ENCODE peak calls at places on chromosome 11, in four cellular contexts. One of them, this sample, is unnamed.

GRCh38 chr11:121721961-121722360 is 269.2 kb upstream of the SORL1-AS1 start:
- DNase-seq in CD8-positive, alpha-beta memory T cell: no peak
- DNase-seq in activated naive CD4-positive, alpha-beta T cell: no peak
- DNase-seq in Caco-2: no peak
- DNase-seq in this sample: no peak

GRCh38 chr11:121109916-121110656 is 9.0 kb downstream of the TECTA start:
- DNase-seq in CD8-positive, alpha-beta memory T cell: no peak
- DNase-seq in activated naive CD4-positive, alpha-beta T cell: no peak
- DNase-seq in Caco-2: no peak
- DNase-seq in this sample: no peak

GRCh38 chr11:84227970-84228369 is 941.8 kb upstream of the CCDC90B start:
- DNase-seq in CD8-positive, alpha-beta memory T cell: no peak
- DNase-seq in activated naive CD4-positive, alpha-beta T cell: no peak
- DNase-seq in Caco-2: no peak
- DNase-seq in this sample: no peak

GRCh38 chr11:36478700-36479329 is 31.3 kb downstream of the TRAF6 start:
- DNase-seq in CD8-positive, alpha-beta memory T cell: no peak
- DNase-seq in activated naive CD4-positive, alpha-beta T cell: no peak
- DNase-seq in Caco-2: no peak
- DNase-seq in this sample: peak

GRCh38 chr11:74011360-74012071 is 2.6 kb upstream of the UCP3 start:
- DNase-seq in CD8-positive, alpha-beta memory T cell: peak
- DNase-seq in activated naive CD4-positive, alpha-beta T cell: no peak
- DNase-seq in Caco-2: peak
- DNase-seq in this sample: no peak

GRCh38 chr11:56251954-56252353 is at the start of gene OR5T3:
- DNase-seq in CD8-positive, alpha-beta memory T cell: no peak
- DNase-seq in activated naive CD4-positive, alpha-beta T cell: no peak
- DNase-seq in Caco-2: no peak
- DNase-seq in this sample: no peak

GRCh38 chr11:19466314-19466713 is 225.6 kb upstream of the E2F8 start:
- DNase-seq in CD8-positive, alpha-beta memory T cell: no peak
- DNase-seq in activated naive CD4-positive, alpha-beta T cell: no peak
- DNase-seq in Caco-2: no peak
- DNase-seq in this sample: no peak

GRCh38 chr11:135004495-135004894 is 592.5 kb upstream of the B3GAT1 start:
- DNase-seq in CD8-positive, alpha-beta memory T cell: no peak
- DNase-seq in activated naive CD4-positive, alpha-beta T cell: no peak
- DNase-seq in Caco-2: no peak
- DNase-seq in this sample: no peak

GRCh38 chr11:77303328-77303727 is 1.8 kb upstream of the GDPD4 start:
- DNase-seq in CD8-positive, alpha-beta memory T cell: no peak
- DNase-seq in activated naive CD4-positive, alpha-beta T cell: no peak
- DNase-seq in Caco-2: no peak
- DNase-seq in this sample: no peak

GRCh38 chr11:818396-819128 is at the start of gene PNPLA2:
- DNase-seq in CD8-positive, alpha-beta memory T cell: no peak
- DNase-seq in activated naive CD4-positive, alpha-beta T cell: no peak
- DNase-seq in Caco-2: peak
- DNase-seq in this sample: no peak

GRCh38 chr11:64971421-64972233 is at the start of gene MAJIN:
- DNase-seq in CD8-positive, alpha-beta memory T cell: peak
- DNase-seq in activated naive CD4-positive, alpha-beta T cell: peak
- DNase-seq in Caco-2: no peak
- DNase-seq in this sample: no peak

GRCh38 chr11:112279901-112280267 is 19.2 kb upstream of the PLET1 start:
- DNase-seq in CD8-positive, alpha-beta memory T cell: peak
- DNase-seq in activated naive CD4-positive, alpha-beta T cell: peak
- DNase-seq in Caco-2: peak
- DNase-seq in this sample: peak

GRCh38 chr11:127815316-127815715 is 772.0 kb downstream of the ETS1 start:
- DNase-seq in CD8-positive, alpha-beta memory T cell: no peak
- DNase-seq in activated naive CD4-positive, alpha-beta T cell: no peak
- DNase-seq in Caco-2: no peak
- DNase-seq in this sample: no peak

GRCh38 chr11:1405186-1406020 is 15.7 kb downstream of the BRSK2 start:
- DNase-seq in CD8-positive, alpha-beta memory T cell: no peak
- DNase-seq in activated naive CD4-positive, alpha-beta T cell: no peak
- DNase-seq in Caco-2: no peak
- DNase-seq in this sample: no peak

GRCh38 chr11:76810151-76810853 is 27.1 kb downstream of the TSKU start:
- DNase-seq in CD8-positive, alpha-beta memory T cell: no peak
- DNase-seq in activated naive CD4-positive, alpha-beta T cell: no peak
- DNase-seq in Caco-2: peak
- DNase-seq in this sample: peak

GRCh38 chr11:27055065-27055682 is 14.6 kb downstream of the BBOX1 start:
- DNase-seq in CD8-positive, alpha-beta memory T cell: no peak
- DNase-seq in activated naive CD4-positive, alpha-beta T cell: no peak
- DNase-seq in Caco-2: peak
- DNase-seq in this sample: no peak

This sample was measured in SHP77.